ENCODE peak calls at places on chromosomes 13 and 19, in four cellular contexts. I is stomach, N is esophagus muscularis mucosa, G is suprapubic skin. V is an unnamed sample.

GRCh38 chr13:44243198-44243852 is 130.3 kb upstream of the SERP2 start:
- DNase-seq in I (peak), G (no peak), N (no peak), V (no peak)

GRCh38 chr13:51225034-51225433 is 2.8 kb downstream of the FAM124A start:
- DNase-seq in N (no peak), G (no peak), I (no peak), V (no peak)

GRCh38 chr19:39831679-39832078 is 2.3 kb downstream of the DYRK1B start:
- DNase-seq in N (no peak), I (no peak), G (no peak), V (no peak)

GRCh38 chr19:32227561-32228165 is 117.7 kb upstream of the ZNF507 start:
- DNase-seq in G (no peak), N (no peak), I (no peak), V (no peak)

GRCh38 chr13:86907116-86907515 is 764.1 kb upstream of the SLITRK5 start:
- DNase-seq in N (no peak), G (no peak), I (no peak), V (no peak)

GRCh38 chr13:41459754-41460111 is 2.4 kb downstream of the RGCC start:
- DNase-seq in I (no peak), G (no peak), N (no peak), V (no peak)

GRCh38 chr19:17448190-17448967 is at the start of gene TMEM221:
- DNase-seq in G (no peak), I (peak), N (no peak), V (peak)

GRCh38 chr19:52138614-52139290 is 986 bp downstream of the ZNF616 start:
- DNase-seq in N (no peak), I (no peak), G (no peak), V (no peak)

GRCh38 chr13:24254151-24254810 is 55.1 kb upstream of the C1QTNF9 start:
- DNase-seq in N (no peak), G (no peak), I (no peak), V (no peak)

GRCh38 chr19:33394723-33395560 is 21.4 kb downstream of the CEBPG start:
- DNase-seq in N (no peak), G (peak), I (no peak), V (peak)

GRCh38 chr19:51365211-51366049 is 758 bp downstream of the ETFB start:
- DNase-seq in I (peak), G (no peak), N (no peak), V (no peak)

GRCh38 chr19:40613669-40614594 is 12.8 kb downstream of the LTBP4 start:
- DNase-seq in G (peak), I (peak), N (no peak), V (peak)

GRCh38 chr13:20590568-20590967 is 23.6 kb downstream of the IFT88 start:
- DNase-seq in I (no peak), G (no peak), N (no peak), V (no peak)

GRCh38 chr13:105773241-105773640 is 762.2 kb downstream of the EFNB2 start:
- DNase-seq in N (no peak), I (no peak), G (no peak), V (no peak)

GRCh38 chr19:1401138-1401888 is at the start of gene GAMT:
- DNase-seq in I (no peak), G (no peak), N (no peak), V (peak)

GRCh38 chr13:106318941-106319411 is 216.5 kb downstream of the EFNB2 start:
- DNase-seq in I (no peak), G (no peak), N (no peak), V (no peak)

GRCh38 chr13:28376604-28377003 is 118.3 kb downstream of the FLT1 start:
- DNase-seq in N (no peak), I (no peak), G (no peak), V (no peak)

GRCh38 chr13:27833206-27833605 is 40.9 kb downstream of the GSX1 start:
- DNase-seq in N (no peak), I (no peak), G (no peak), V (no peak)

GRCh38 chr13:43205421-43205820 is 182.0 kb downstream of the DNAJC15 start:
- DNase-seq in N (peak), G (no peak), I (no peak), V (no peak)

GRCh38 chr13:37453246-37453645 is 145.3 kb downstream of the POSTN start:
- DNase-seq in G (no peak), N (no peak), I (no peak), V (no peak)

GRCh38 chr19:50651174-50651573 is 1.9 kb downstream of the C19orf81 start:
- DNase-seq in N (no peak), I (no peak), G (no peak), V (no peak)

GRCh38 chr19:27974082-27974513 is 1238.9 kb downstream of the UQCRFS1 start:
- DNase-seq in N (no peak), I (peak), G (no peak), V (no peak)

GRCh38 chr13:48873598-48873997 is 102.1 kb upstream of the FNDC3A start:
- DNase-seq in I (no peak), N (no peak), G (no peak), V (no peak)

GRCh38 chr13:19153782-19154450 is 27.7 kb downstream of the TUBA3C start:
- DNase-seq in I (no peak), N (no peak), G (no peak), V (no peak)

GRCh38 chr13:51759240-51759639 is 44.7 kb downstream of the DHRS12 start:
- DNase-seq in I (no peak), N (no peak), G (no peak), V (no peak)

GRCh38 chr19:32186542-32187330 is 158.7 kb upstream of the ZNF507 start:
- DNase-seq in I (no peak), G (no peak), N (no peak), V (no peak)

GRCh38 chr13:43014162-43014561 is 9.2 kb upstream of the DNAJC15 start:
- DNase-seq in I (no peak), N (no peak), G (no peak), V (no peak)

GRCh38 chr19:7618771-7619510 is 10.4 kb downstream of the XAB2 start:
- DNase-seq in G (no peak), I (peak), N (no peak), V (no peak)

GRCh38 chr19:17946965-17947784 is 14.4 kb downstream of the CCDC124 start:
- DNase-seq in I (no peak), N (no peak), G (no peak), V (no peak)

GRCh38 chr13:114131581-114132418 is 623 bp downstream of the RASA3 start:
- DNase-seq in I (no peak), G (no peak), N (no peak), V (no peak)

GRCh38 chr13:68099616-68100015 is 869.5 kb upstream of the PCDH9 start:
- DNase-seq in G (no peak), N (no peak), I (no peak), V (no peak)

GRCh38 chr13:41587490-41587889 is 130.1 kb downstream of the RGCC start:
- DNase-seq in I (no peak), G (no peak), N (no peak), V (no peak)

GRCh38 chr13:103350147-103350546 is 283.9 kb upstream of the SLC10A2 start:
- DNase-seq in N (no peak), I (no peak), G (no peak), V (no peak)

GRCh38 chr13:21240586-21240985 is 64.1 kb downstream of the MRPL57 start:
- DNase-seq in N (peak), G (no peak), I (no peak), V (no peak)

GRCh38 chr19:43643326-43643725 is 3.7 kb upstream of the CADM4 start:
- DNase-seq in I (no peak), G (no peak), N (no peak), V (no peak)

GRCh38 chr13:56718791-56719190 is 421.9 kb upstream of the PRR20A start:
- DNase-seq in I (no peak), G (no peak), N (no peak), V (no peak)
- TF ChIP-seq POLR2AphosphoS5 in I (no peak), G (no peak), N (no peak), V (no peak)

GRCh38 chr19:45814166-45814780 is 835 bp downstream of the RSPH6A start:
- DNase-seq in I (no peak), G (no peak), N (no peak), V (no peak)

GRCh38 chr19:45815501-45816216 is 551 bp upstream of the RSPH6A start:
- DNase-seq in I (no peak), N (no peak), G (no peak), V (peak)

GRCh38 chr19:45816236-45817009 is 1.3 kb upstream of the RSPH6A start:
- DNase-seq in G (no peak), N (no peak), I (no peak), V (peak)

GRCh38 chr19:45817010-45817724 is 2.1 kb upstream of the RSPH6A start:
- DNase-seq in I (peak), N (peak), G (peak), V (peak)

GRCh38 chr19:45814851-45815481 is at the start of gene RSPH6A:
- DNase-seq in I (no peak), N (no peak), G (no peak), V (no peak)
- TF ChIP-seq POLR2AphosphoS5 in I (no peak), N (no peak), G (no peak), V (no peak)

GRCh38 chr13:46166947-46167610 is 14.9 kb downstream of the LCP1 start:
- DNase-seq in N (no peak), I (no peak), G (no peak), V (no peak)

GRCh38 chr13:46166221-46166584 is 15.8 kb downstream of the LCP1 start:
- DNase-seq in G (no peak), N (no peak), I (no peak), V (no peak)

GRCh38 chr13:46168818-46169217 is 13.2 kb downstream of the LCP1 start:
- DNase-seq in N (no peak), G (no peak), I (no peak), V (no peak)

GRCh38 chr13:46170268-46170667 is 11.7 kb downstream of the LCP1 start:
- DNase-seq in I (peak), N (no peak), G (no peak), V (no peak)

DNA sequence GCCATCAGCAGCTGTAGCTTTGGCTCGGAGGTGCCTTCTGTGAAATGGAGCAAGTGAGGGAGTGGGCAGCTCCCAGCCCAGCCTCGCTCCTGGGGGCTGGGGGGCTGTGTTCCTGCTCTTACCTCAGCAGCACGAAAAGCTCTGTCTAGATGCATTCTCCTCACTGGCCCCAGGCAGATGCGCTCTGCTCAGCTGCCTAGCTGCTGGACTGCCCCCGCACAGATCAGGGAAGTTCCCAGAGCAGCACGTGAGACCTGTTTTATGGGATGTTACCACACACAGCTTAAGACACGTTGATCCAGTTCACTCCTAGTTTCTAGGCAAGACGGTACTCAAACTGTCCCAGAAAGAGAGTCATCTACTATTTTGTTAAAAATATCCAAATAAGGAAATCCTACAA is 13.6 kb downstream of the LCP1 start:
- DNase-seq in N (no peak), G (no peak), I (no peak), V (no peak)
- TF ChIP-seq POLR2AphosphoS5 in N (no peak), G (no peak), I (no peak), V (peak)

DNA sequence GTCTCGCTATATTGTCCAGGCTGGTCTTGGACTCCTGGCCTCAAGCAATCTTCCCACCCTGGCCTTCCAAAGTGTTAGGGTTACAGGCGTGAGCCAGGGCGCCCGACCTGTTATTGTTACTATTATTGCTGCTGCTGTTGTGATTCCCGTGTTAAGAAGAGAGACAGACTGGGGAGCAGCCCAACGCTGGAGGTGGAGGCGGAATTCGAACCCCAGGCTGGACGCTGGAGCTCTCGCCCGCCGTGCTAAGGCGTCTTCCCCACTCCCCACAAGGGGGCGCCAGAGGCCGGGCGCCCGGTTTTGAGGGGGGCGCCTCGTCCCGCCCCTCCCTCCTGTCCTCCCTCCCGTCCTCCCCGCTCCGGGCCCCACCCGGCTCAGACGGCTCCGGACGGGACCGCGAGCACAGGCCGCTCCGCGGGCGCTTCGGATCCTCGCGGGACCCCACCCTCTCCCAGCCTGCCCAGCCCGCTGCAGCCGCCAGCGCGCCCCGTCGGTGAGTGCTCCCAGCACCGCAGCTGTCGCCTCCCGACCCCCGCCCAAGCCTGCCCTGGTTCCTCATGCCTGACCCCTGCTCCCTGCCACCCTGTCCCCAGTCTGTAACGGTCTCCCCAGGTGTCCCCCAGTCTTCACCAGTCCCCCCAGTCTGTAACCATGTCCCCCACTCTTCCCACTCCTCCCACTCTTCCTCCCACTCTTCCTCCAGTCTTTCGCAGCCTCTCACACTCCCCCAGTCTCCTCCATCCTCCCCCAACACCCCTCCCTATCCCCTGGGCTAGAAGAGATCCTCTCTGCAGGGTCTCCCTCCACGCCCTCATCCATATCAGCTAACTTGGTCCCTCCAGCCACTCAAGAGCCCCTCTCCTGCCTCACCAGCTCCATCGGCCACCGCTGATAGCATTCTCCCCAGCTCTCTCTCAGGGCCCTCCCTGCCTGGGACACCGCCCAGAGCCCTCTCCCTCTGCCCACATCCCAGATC is at the start of gene EHD2:
- DNase-seq in G (no peak), I (peak), N (no peak), V (no peak)
- TF ChIP-seq POLR2AphosphoS5 in G (no peak), I (peak), N (peak), V (no peak)

GRCh38 chr19:4016486-4016885 is 8.9 kb downstream of the PIAS4 start:
- DNase-seq in I (no peak), N (no peak), G (no peak), V (no peak)
- TF ChIP-seq POLR2AphosphoS5 in I (no peak), N (no peak), G (no peak), V (no peak)

GRCh38 chr13:99062593-99062992 is 84.7 kb upstream of the DOCK9 start:
- DNase-seq in G (no peak), I (no peak), N (no peak), V (no peak)

GRCh38 chr13:99064624-99065249 is 86.9 kb upstream of the DOCK9 start:
- DNase-seq in N (no peak), I (no peak), G (no peak), V (no peak)

GRCh38 chr13:99063178-99063577 is 85.3 kb upstream of the DOCK9 start:
- DNase-seq in I (no peak), G (no peak), N (no peak), V (no peak)

GRCh38 chr13:99065250-99066015 is 87.6 kb upstream of the DOCK9 start:
- DNase-seq in I (no peak), G (no peak), N (no peak), V (no peak)

GRCh38 chr13:99063952-99064351 is 86.1 kb upstream of the DOCK9 start:
- DNase-seq in G (no peak), I (no peak), N (no peak), V (no peak)
- TF ChIP-seq POLR2AphosphoS5 in G (no peak), I (no peak), N (no peak), V (no peak)

DNA sequence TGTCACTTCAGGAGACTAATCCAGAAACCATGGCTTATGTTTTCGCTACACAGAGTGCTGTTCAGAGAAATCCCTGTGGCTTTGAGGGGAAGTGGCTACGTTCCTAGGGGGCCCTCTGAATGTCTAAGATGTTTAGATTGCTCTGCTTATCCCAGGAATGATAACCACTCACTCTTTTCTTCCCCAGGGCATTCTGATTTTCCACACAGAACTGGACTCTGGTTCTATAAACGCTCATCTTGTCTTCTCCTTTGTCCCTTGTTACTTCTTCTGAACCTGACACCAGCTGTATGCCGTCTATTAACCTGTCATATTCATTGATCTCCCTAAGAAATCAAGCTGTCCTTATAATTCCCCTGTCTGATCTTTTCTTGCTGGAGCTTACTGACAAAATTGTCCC is 572.6 kb downstream of the OLFM4 start:
- DNase-seq in I (no peak), N (no peak), G (no peak), V (no peak)
- TF ChIP-seq POLR2AphosphoS5 in I (no peak), N (no peak), G (no peak), V (no peak)

GRCh38 chr19:5714819-5715218 is 5.1 kb downstream of the LONP1 start:
- DNase-seq in G (no peak), N (no peak), I (no peak), V (no peak)

GRCh38 chr19:5707576-5708575 is 12.1 kb downstream of the LONP1 start:
- DNase-seq in G (no peak), N (no peak), I (no peak), V (no peak)

GRCh38 chr19:5711713-5712161 is 8.2 kb downstream of the LONP1 start:
- DNase-seq in G (no peak), I (no peak), N (no peak), V (no peak)

GRCh38 chr19:5713228-5713627 is 6.7 kb downstream of the LONP1 start:
- DNase-seq in N (no peak), G (no peak), I (no peak), V (no peak)

GRCh38 chr19:5711025-5711424 is 8.9 kb downstream of the LONP1 start:
- DNase-seq in G (no peak), I (no peak), N (no peak), V (no peak)
- TF ChIP-seq POLR2AphosphoS5 in G (no peak), I (no peak), N (no peak), V (no peak)

GRCh38 chr19:15431396-15432017 is 12.7 kb upstream of the AKAP8L start:
- DNase-seq in G (no peak), N (no peak), I (no peak), V (no peak)

GRCh38 chr19:15433519-15434069 is 14.8 kb upstream of the AKAP8L start:
- DNase-seq in N (no peak), G (no peak), I (no peak), V (no peak)

GRCh38 chr19:15432629-15433518 is 14.1 kb upstream of the AKAP8L start:
- DNase-seq in I (peak), N (no peak), G (peak), V (peak)

GRCh38 chr19:15430526-15431120 is 11.8 kb upstream of the AKAP8L start:
- DNase-seq in N (no peak), G (no peak), I (no peak), V (no peak)

GRCh38 chr19:15432018-15432494 is 13.3 kb upstream of the AKAP8L start:
- DNase-seq in N (no peak), I (no peak), G (peak), V (peak)
- TF ChIP-seq POLR2AphosphoS5 in N (no peak), I (no peak), G (no peak), V (no peak)

DNA sequence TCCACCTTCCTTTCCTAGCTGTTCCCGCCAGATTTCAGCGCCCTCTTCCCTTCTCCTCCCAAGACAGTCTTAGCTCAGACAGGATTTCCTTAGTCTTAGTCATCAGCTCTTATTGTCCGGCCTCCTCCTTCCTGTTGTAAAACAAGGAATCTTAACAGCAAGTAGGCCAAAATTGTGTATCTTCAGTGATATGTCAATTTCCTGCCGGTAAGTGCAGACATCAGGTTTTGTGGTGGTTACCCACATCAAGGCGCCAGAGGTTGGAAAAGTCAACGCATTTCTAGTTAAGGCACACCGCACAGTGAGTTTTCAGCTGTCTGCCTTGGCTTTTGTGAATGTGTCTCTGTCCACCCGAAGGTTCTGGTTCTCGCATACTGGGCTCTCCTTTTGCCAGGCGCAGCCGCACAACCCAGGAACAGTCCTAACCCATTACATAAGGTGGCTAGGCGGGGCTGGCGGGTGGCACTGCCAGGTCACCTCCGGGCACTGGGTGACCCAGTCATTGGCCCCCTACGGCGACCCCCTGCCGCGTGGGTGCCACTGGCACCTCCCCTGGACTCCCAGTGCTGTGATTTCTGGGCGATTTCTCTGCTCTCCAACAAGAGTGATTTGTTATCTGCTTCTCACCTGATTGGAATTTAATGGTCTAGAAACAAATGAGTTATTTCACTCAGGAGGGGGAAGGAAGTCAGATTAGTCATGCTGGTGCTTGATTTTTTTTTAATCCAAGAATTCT is 12.9 kb downstream of the COL4A2 start:
- DNase-seq in I (no peak), G (no peak), N (no peak), V (no peak)
- TF ChIP-seq POLR2AphosphoS5 in I (peak), G (no peak), N (peak), V (no peak)